ENCODE peak calls at places on chromosome 1, in ten cellular contexts. One of them, this sample, is unnamed.

GRCh38 chr1:32754282-32755097 is 51.9 kb upstream of the SYNC start:
- DNase-seq in stimulated activated CD4-positive, alpha-beta T cell treated with anti-CD3 and anti-CD28 coated beads, Interleukin-4, amount 100 ng/mL, for 1 hour: peak; percentile 42
- DNase-seq in COR-L47: no peak
- DNase-seq in hepatocyte: peak; percentile 70
- DNase-seq in astrocyte of the spinal cord: no peak
- DNase-seq in progenitor cell of endocrine pancreas: peak; percentile 52
- DNase-seq in HS-27A: no peak
- DNase-seq in T-helper 9 cell: peak; percentile 29
- DNase-seq in SJSA1: no peak
- DNase-seq in AG08396: no peak
- DNase-seq in this sample: peak; percentile 77

GRCh38 chr1:46131093-46131492 is 1.3 kb downstream of the PIK3R3 start:
- DNase-seq in hepatocyte: no peak
- DNase-seq in astrocyte of the spinal cord: peak; percentile 43
- DNase-seq in HS-27A: no peak
- DNase-seq in stimulated activated CD4-positive, alpha-beta T cell treated with anti-CD3 and anti-CD28 coated beads, Interleukin-4, amount 100 ng/mL, for 1 hour: no peak
- DNase-seq in COR-L47: no peak
- DNase-seq in T-helper 9 cell: no peak
- DNase-seq in AG08396: no peak
- DNase-seq in SJSA1: no peak
- DNase-seq in progenitor cell of endocrine pancreas: no peak
- DNase-seq in this sample: no peak

GRCh38 chr1:27632387-27633297 is 2.3 kb downstream of the FGR start:
- DNase-seq in astrocyte of the spinal cord: no peak
- DNase-seq in SJSA1: no peak
- DNase-seq in stimulated activated CD4-positive, alpha-beta T cell treated with anti-CD3 and anti-CD28 coated beads, Interleukin-4, amount 100 ng/mL, for 1 hour: peak; percentile 38
- DNase-seq in HS-27A: no peak
- DNase-seq in AG08396: no peak
- DNase-seq in COR-L47: no peak
- DNase-seq in hepatocyte: no peak
- DNase-seq in progenitor cell of endocrine pancreas: no peak
- DNase-seq in T-helper 9 cell: no peak
- DNase-seq in this sample: no peak

GRCh38 chr1:30607723-30608122 is 115.7 kb downstream of the MATN1 start:
- DNase-seq in hepatocyte: no peak
- DNase-seq in AG08396: no peak
- DNase-seq in astrocyte of the spinal cord: no peak
- DNase-seq in COR-L47: no peak
- DNase-seq in stimulated activated CD4-positive, alpha-beta T cell treated with anti-CD3 and anti-CD28 coated beads, Interleukin-4, amount 100 ng/mL, for 1 hour: no peak
- DNase-seq in progenitor cell of endocrine pancreas: no peak
- DNase-seq in HS-27A: no peak
- DNase-seq in SJSA1: peak; percentile 10
- DNase-seq in T-helper 9 cell: no peak
- DNase-seq in this sample: no peak

GRCh38 chr1:78918157-78918556 is 88.4 kb downstream of the ADGRL4 start:
- DNase-seq in progenitor cell of endocrine pancreas: no peak
- DNase-seq in SJSA1: no peak
- DNase-seq in T-helper 9 cell: no peak
- DNase-seq in hepatocyte: no peak
- DNase-seq in astrocyte of the spinal cord: peak; percentile 32
- DNase-seq in COR-L47: no peak
- DNase-seq in AG08396: no peak
- DNase-seq in HS-27A: peak; percentile 20
- DNase-seq in stimulated activated CD4-positive, alpha-beta T cell treated with anti-CD3 and anti-CD28 coated beads, Interleukin-4, amount 100 ng/mL, for 1 hour: no peak
- DNase-seq in this sample: no peak

GRCh38 chr1:64892576-64893573 is 73.5 kb downstream of the JAK1 start:
- DNase-seq in astrocyte of the spinal cord: no peak
- DNase-seq in AG08396: no peak
- DNase-seq in progenitor cell of endocrine pancreas: no peak
- DNase-seq in T-helper 9 cell: no peak
- DNase-seq in SJSA1: no peak
- DNase-seq in COR-L47: no peak
- DNase-seq in HS-27A: no peak
- DNase-seq in stimulated activated CD4-positive, alpha-beta T cell treated with anti-CD3 and anti-CD28 coated beads, Interleukin-4, amount 100 ng/mL, for 1 hour: no peak
- DNase-seq in hepatocyte: no peak
- DNase-seq in this sample: no peak

GRCh38 chr1:6419397-6419802 is 319 bp downstream of the HES2 start:
- DNase-seq in T-helper 9 cell: no peak
- DNase-seq in HS-27A: no peak
- DNase-seq in SJSA1: no peak
- DNase-seq in progenitor cell of endocrine pancreas: no peak
- DNase-seq in hepatocyte: peak; percentile 48
- DNase-seq in astrocyte of the spinal cord: no peak
- DNase-seq in stimulated activated CD4-positive, alpha-beta T cell treated with anti-CD3 and anti-CD28 coated beads, Interleukin-4, amount 100 ng/mL, for 1 hour: no peak
- DNase-seq in COR-L47: no peak
- DNase-seq in AG08396: no peak
- DNase-seq in this sample: peak; percentile 50

GRCh38 chr1:203271018-203271743 is 34.1 kb upstream of the BTG2 start:
- DNase-seq in astrocyte of the spinal cord: peak; percentile 60
- DNase-seq in AG08396: peak; percentile 60
- DNase-seq in hepatocyte: peak; percentile 86
- DNase-seq in COR-L47: peak; percentile 41
- DNase-seq in progenitor cell of endocrine pancreas: no peak
- DNase-seq in T-helper 9 cell: peak; percentile 50
- DNase-seq in HS-27A: peak; percentile 14
- DNase-seq in SJSA1: no peak
- DNase-seq in stimulated activated CD4-positive, alpha-beta T cell treated with anti-CD3 and anti-CD28 coated beads, Interleukin-4, amount 100 ng/mL, for 1 hour: peak; percentile 61
- DNase-seq in this sample: no peak

GRCh38 chr1:106465666-106466065 is 590.8 kb upstream of the PRMT6 start:
- DNase-seq in progenitor cell of endocrine pancreas: no peak
- DNase-seq in T-helper 9 cell: no peak
- DNase-seq in COR-L47: peak; percentile 5
- DNase-seq in stimulated activated CD4-positive, alpha-beta T cell treated with anti-CD3 and anti-CD28 coated beads, Interleukin-4, amount 100 ng/mL, for 1 hour: no peak
- DNase-seq in HS-27A: no peak
- DNase-seq in hepatocyte: no peak
- DNase-seq in AG08396: no peak
- DNase-seq in astrocyte of the spinal cord: peak; percentile 1
- DNase-seq in SJSA1: no peak
- DNase-seq in this sample: no peak

GRCh38 chr1:79497193-79497773 is 490.8 kb upstream of the ADGRL4 start:
- DNase-seq in SJSA1: no peak
- DNase-seq in HS-27A: no peak
- DNase-seq in progenitor cell of endocrine pancreas: peak; percentile 9
- DNase-seq in T-helper 9 cell: no peak
- DNase-seq in astrocyte of the spinal cord: peak; percentile 45
- DNase-seq in COR-L47: peak; percentile 18
- DNase-seq in stimulated activated CD4-positive, alpha-beta T cell treated with anti-CD3 and anti-CD28 coated beads, Interleukin-4, amount 100 ng/mL, for 1 hour: no peak
- DNase-seq in AG08396: peak; percentile 41
- DNase-seq in hepatocyte: peak; percentile 62
- DNase-seq in this sample: peak; percentile 32

GRCh38 chr1:40625476-40626382 is 39.8 kb downstream of the RIMS3 start:
- DNase-seq in progenitor cell of endocrine pancreas: no peak
- DNase-seq in T-helper 9 cell: no peak
- DNase-seq in AG08396: no peak
- DNase-seq in COR-L47: no peak
- DNase-seq in stimulated activated CD4-positive, alpha-beta T cell treated with anti-CD3 and anti-CD28 coated beads, Interleukin-4, amount 100 ng/mL, for 1 hour: no peak
- DNase-seq in hepatocyte: no peak
- DNase-seq in SJSA1: no peak
- DNase-seq in HS-27A: no peak
- DNase-seq in astrocyte of the spinal cord: peak; percentile 9
- DNase-seq in this sample: no peak

GRCh38 chr1:94067196-94067595 is 53.8 kb downstream of the ABCA4 start:
- DNase-seq in astrocyte of the spinal cord: peak; percentile 71
- DNase-seq in SJSA1: no peak
- DNase-seq in hepatocyte: no peak
- DNase-seq in AG08396: no peak
- DNase-seq in progenitor cell of endocrine pancreas: no peak
- DNase-seq in T-helper 9 cell: no peak
- DNase-seq in COR-L47: no peak
- DNase-seq in HS-27A: no peak
- DNase-seq in stimulated activated CD4-positive, alpha-beta T cell treated with anti-CD3 and anti-CD28 coated beads, Interleukin-4, amount 100 ng/mL, for 1 hour: no peak
- DNase-seq in this sample: no peak

GRCh38 chr1:31725777-31726535 is 22.1 kb upstream of the COL16A1 start:
- DNase-seq in astrocyte of the spinal cord: no peak
- DNase-seq in T-helper 9 cell: no peak
- DNase-seq in HS-27A: no peak
- DNase-seq in stimulated activated CD4-positive, alpha-beta T cell treated with anti-CD3 and anti-CD28 coated beads, Interleukin-4, amount 100 ng/mL, for 1 hour: no peak
- DNase-seq in COR-L47: peak; percentile 71
- DNase-seq in progenitor cell of endocrine pancreas: no peak
- DNase-seq in SJSA1: no peak
- DNase-seq in AG08396: no peak
- DNase-seq in hepatocyte: no peak
- DNase-seq in this sample: no peak

GRCh38 chr1:155272466-155273133 is 704 bp downstream of the CLK2 start:
- DNase-seq in HS-27A: no peak
- DNase-seq in T-helper 9 cell: no peak
- DNase-seq in COR-L47: no peak
- DNase-seq in SJSA1: no peak
- DNase-seq in stimulated activated CD4-positive, alpha-beta T cell treated with anti-CD3 and anti-CD28 coated beads, Interleukin-4, amount 100 ng/mL, for 1 hour: no peak
- DNase-seq in hepatocyte: no peak
- DNase-seq in AG08396: peak; percentile 71
- DNase-seq in astrocyte of the spinal cord: peak; percentile 67
- DNase-seq in progenitor cell of endocrine pancreas: no peak
- DNase-seq in this sample: no peak

GRCh38 chr1:154186177-154186576 is 5.7 kb downstream of the TPM3 start:
- DNase-seq in progenitor cell of endocrine pancreas: peak; percentile 48
- DNase-seq in HS-27A: no peak
- DNase-seq in SJSA1: no peak
- DNase-seq in AG08396: peak; percentile 26
- DNase-seq in T-helper 9 cell: peak; percentile 49
- DNase-seq in astrocyte of the spinal cord: peak; percentile 35
- DNase-seq in hepatocyte: peak; percentile 71
- DNase-seq in COR-L47: peak; percentile 55
- DNase-seq in stimulated activated CD4-positive, alpha-beta T cell treated with anti-CD3 and anti-CD28 coated beads, Interleukin-4, amount 100 ng/mL, for 1 hour: peak; percentile 67
- DNase-seq in this sample: peak; percentile 68

GRCh38 chr1:54851928-54852524 is 35.0 kb downstream of the DHCR24 start:
- DNase-seq in HS-27A: no peak
- DNase-seq in hepatocyte: no peak
- DNase-seq in T-helper 9 cell: no peak
- DNase-seq in AG08396: no peak
- DNase-seq in stimulated activated CD4-positive, alpha-beta T cell treated with anti-CD3 and anti-CD28 coated beads, Interleukin-4, amount 100 ng/mL, for 1 hour: no peak
- DNase-seq in astrocyte of the spinal cord: no peak
- DNase-seq in COR-L47: no peak
- DNase-seq in progenitor cell of endocrine pancreas: no peak
- DNase-seq in SJSA1: no peak
- DNase-seq in this sample: no peak

GRCh38 chr1:213201380-213202155 is 150.5 kb downstream of the RPS6KC1 start:
- DNase-seq in COR-L47: no peak
- DNase-seq in T-helper 9 cell: no peak
- DNase-seq in HS-27A: no peak
- DNase-seq in SJSA1: no peak
- DNase-seq in progenitor cell of endocrine pancreas: no peak
- DNase-seq in hepatocyte: peak; percentile 20
- DNase-seq in AG08396: no peak
- DNase-seq in astrocyte of the spinal cord: peak; percentile 24
- DNase-seq in stimulated activated CD4-positive, alpha-beta T cell treated with anti-CD3 and anti-CD28 coated beads, Interleukin-4, amount 100 ng/mL, for 1 hour: no peak
- DNase-seq in this sample: no peak